ENCODE peak calls at places on chromosome 17, in six cellular contexts. S, N, Q, T, L and Y are unnamed samples.

GRCh38 chr17:77863814-77864161 is 94.7 kb upstream of the TNRC6C start:
- DNase-seq in T (peak; percentile 72), N (no peak), S (no peak), Q (peak; percentile 61), L (no peak), Y (no peak)

GRCh38 chr17:42698736-42699414 is 16.5 kb downstream of the CNTNAP1 start:
- DNase-seq in Q (no peak), N (no peak), T (peak; percentile 28), S (no peak), L (no peak), Y (no peak)

GRCh38 chr17:63694974-63695773 is 4.8 kb downstream of the LIMD2 start:
- DNase-seq in L (no peak), Q (no peak), N (no peak), S (no peak), T (no peak), Y (no peak)

GRCh38 chr17:71821512-71821911 is 299.3 kb upstream of the SOX9 start:
- DNase-seq in S (no peak), Q (no peak), T (no peak), N (no peak), L (no peak), Y (no peak)

GRCh38 chr17:64531955-64532371 is 25.2 kb downstream of the CEP95 start:
- DNase-seq in T (no peak), S (no peak), N (no peak), Q (no peak), L (no peak), Y (no peak)

GRCh38 chr17:75406222-75406615 is 741 bp upstream of the GRB2 start:
- DNase-seq in S (no peak), N (no peak), L (peak; percentile 28), T (no peak), Q (peak; percentile 47), Y (no peak)

GRCh38 chr17:67025216-67025792 is 19.1 kb upstream of the CACNG1 start:
- DNase-seq in L (no peak), N (no peak), T (no peak), Q (no peak), S (no peak), Y (no peak)

GRCh38 chr17:73690581-73691135 is 46.4 kb upstream of the SDK2 start:
- DNase-seq in N (no peak), Q (no peak), L (no peak), T (no peak), S (no peak), Y (peak; percentile 11)

GRCh38 chr17:50053654-50053960 is 2.3 kb upstream of the ITGA3 start:
- DNase-seq in N (no peak), T (no peak), Q (no peak), S (no peak), L (no peak), Y (no peak)